ENCODE peak calls at places on chromosomes 2 and 18, in six cellular contexts. One of them, this sample, is unnamed.

GRCh38 chr2:67604360-67604759 is 207.2 kb downstream of the ETAA1 start:
- DNase-seq in BE2C: no peak
- DNase-seq in astrocyte of the spinal cord: no peak
- DNase-seq in adrenal gland: no peak
- DNase-seq in neural crest cell: no peak
- DNase-seq in osteocyte: no peak
- DNase-seq in this sample: no peak

GRCh38 chr2:180077295-180077906 is 70.3 kb upstream of the CWC22 start:
- DNase-seq in BE2C: no peak
- DNase-seq in astrocyte of the spinal cord: peak
- DNase-seq in adrenal gland: no peak
- DNase-seq in neural crest cell: no peak
- DNase-seq in osteocyte: no peak
- DNase-seq in this sample: no peak

GRCh38 chr2:237714690-237715458 is 83.7 kb upstream of the RBM44 start:
- DNase-seq in BE2C: no peak
- DNase-seq in astrocyte of the spinal cord: peak
- DNase-seq in adrenal gland: no peak
- DNase-seq in neural crest cell: no peak
- DNase-seq in osteocyte: peak
- DNase-seq in this sample: peak

GRCh38 chr2:96251721-96252292 is 14.0 kb downstream of the TMEM127 start:
- DNase-seq in BE2C: peak
- DNase-seq in astrocyte of the spinal cord: peak
- DNase-seq in adrenal gland: peak
- DNase-seq in neural crest cell: peak
- DNase-seq in osteocyte: peak
- DNase-seq in this sample: peak

GRCh38 chr18:63258749-63259580 is 60.6 kb downstream of the BCL2 start:
- DNase-seq in BE2C: no peak
- DNase-seq in astrocyte of the spinal cord: no peak
- DNase-seq in adrenal gland: no peak
- DNase-seq in neural crest cell: no peak
- DNase-seq in osteocyte: no peak
- DNase-seq in this sample: no peak

GRCh38 chr2:169775354-169775753 is 23.3 kb upstream of the SSB start:
- DNase-seq in BE2C: no peak
- DNase-seq in astrocyte of the spinal cord: no peak
- DNase-seq in adrenal gland: no peak
- DNase-seq in neural crest cell: no peak
- DNase-seq in osteocyte: no peak
- DNase-seq in this sample: no peak

GRCh38 chr18:23570912-23571504 is 15.3 kb downstream of the NPC1 start:
- DNase-seq in BE2C: no peak
- DNase-seq in astrocyte of the spinal cord: no peak
- DNase-seq in adrenal gland: no peak
- DNase-seq in neural crest cell: no peak
- DNase-seq in osteocyte: peak
- DNase-seq in this sample: no peak

GRCh38 chr2:224190871-224191270 is 151.8 kb upstream of the SERPINE2 start:
- DNase-seq in BE2C: no peak
- DNase-seq in astrocyte of the spinal cord: no peak
- DNase-seq in adrenal gland: peak
- DNase-seq in neural crest cell: no peak
- DNase-seq in osteocyte: no peak
- DNase-seq in this sample: no peak

GRCh38 chr18:907880-908512 is 3.3 kb downstream of the ADCYAP1 start:
- DNase-seq in BE2C: no peak
- DNase-seq in astrocyte of the spinal cord: no peak
- DNase-seq in adrenal gland: no peak
- DNase-seq in neural crest cell: no peak
- DNase-seq in osteocyte: no peak
- DNase-seq in this sample: peak

GRCh38 chr2:25339791-25340339 is 1.9 kb downstream of the DNMT3A start:
- DNase-seq in BE2C: peak
- DNase-seq in astrocyte of the spinal cord: no peak
- DNase-seq in adrenal gland: peak
- DNase-seq in neural crest cell: no peak
- DNase-seq in osteocyte: no peak
- DNase-seq in this sample: peak

GRCh38 chr2:113940891-113941290 is 51.0 kb downstream of the ACTR3 start:
- DNase-seq in BE2C: no peak
- DNase-seq in astrocyte of the spinal cord: no peak
- DNase-seq in adrenal gland: no peak
- DNase-seq in neural crest cell: no peak
- DNase-seq in osteocyte: no peak
- DNase-seq in this sample: no peak

GRCh38 chr2:64975232-64975791 is 13.9 kb upstream of the SLC1A4 start:
- DNase-seq in BE2C: no peak
- DNase-seq in astrocyte of the spinal cord: peak
- DNase-seq in adrenal gland: peak
- DNase-seq in neural crest cell: no peak
- DNase-seq in osteocyte: no peak
- DNase-seq in this sample: no peak

GRCh38 chr18:10230072-10230471 is 224.4 kb upstream of the APCDD1 start:
- DNase-seq in BE2C: peak
- DNase-seq in astrocyte of the spinal cord: peak
- DNase-seq in adrenal gland: peak
- DNase-seq in neural crest cell: no peak
- DNase-seq in osteocyte: no peak
- DNase-seq in this sample: no peak

GRCh38 chr2:139018252-139018651 is 238.1 kb upstream of the NXPH2 start:
- DNase-seq in BE2C: no peak
- DNase-seq in astrocyte of the spinal cord: no peak
- DNase-seq in adrenal gland: no peak
- DNase-seq in neural crest cell: no peak
- DNase-seq in osteocyte: no peak
- DNase-seq in this sample: no peak
- TF ChIP-seq CTCF in BE2C: no peak
- TF ChIP-seq CTCF in astrocyte of the spinal cord: no peak
- TF ChIP-seq CTCF in adrenal gland: no peak
- TF ChIP-seq CTCF in neural crest cell: no peak
- TF ChIP-seq CTCF in osteocyte: no peak
- TF ChIP-seq CTCF in this sample: no peak

DNA sequence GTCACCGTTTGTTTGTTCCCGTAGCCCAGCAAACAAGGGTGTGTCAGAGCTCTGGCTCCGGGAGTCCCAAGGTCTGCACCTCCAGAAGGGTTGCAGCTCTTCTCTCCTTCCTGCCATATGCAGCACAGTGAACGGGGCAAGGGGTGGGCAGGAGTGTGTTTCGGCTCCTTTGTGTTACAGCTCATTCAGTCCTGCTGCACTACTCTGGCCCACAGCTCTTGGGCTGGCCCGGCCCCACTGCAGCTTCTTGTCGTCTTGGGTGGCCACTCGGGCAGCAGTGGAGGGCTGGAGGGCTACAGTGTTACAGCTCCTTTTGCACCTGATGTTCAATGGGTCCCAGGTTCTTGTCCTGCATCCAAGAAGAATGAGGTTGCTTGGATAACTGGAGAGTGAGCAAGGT is 408.3 kb downstream of the DCC start:
- DNase-seq in BE2C: no peak
- DNase-seq in astrocyte of the spinal cord: no peak
- DNase-seq in adrenal gland: no peak
- DNase-seq in neural crest cell: no peak
- DNase-seq in osteocyte: no peak
- DNase-seq in this sample: no peak
- TF ChIP-seq CTCF in BE2C: no peak
- TF ChIP-seq CTCF in astrocyte of the spinal cord: no peak
- TF ChIP-seq CTCF in adrenal gland: no peak
- TF ChIP-seq CTCF in neural crest cell: no peak
- TF ChIP-seq CTCF in osteocyte: no peak
- TF ChIP-seq CTCF in this sample: no peak

GRCh38 chr18:2854871-2855270 is 8.1 kb downstream of the EMILIN2 start:
- DNase-seq in BE2C: no peak
- DNase-seq in astrocyte of the spinal cord: no peak
- DNase-seq in adrenal gland: no peak
- DNase-seq in neural crest cell: no peak
- DNase-seq in osteocyte: no peak
- DNase-seq in this sample: no peak

GRCh38 chr18:2853926-2854664 is 7.3 kb downstream of the EMILIN2 start:
- DNase-seq in BE2C: no peak
- DNase-seq in astrocyte of the spinal cord: no peak
- DNase-seq in adrenal gland: no peak
- DNase-seq in neural crest cell: no peak
- DNase-seq in osteocyte: no peak
- DNase-seq in this sample: no peak

GRCh38 chr18:2856499-2856898 is 9.7 kb downstream of the EMILIN2 start:
- DNase-seq in BE2C: no peak
- DNase-seq in astrocyte of the spinal cord: no peak
- DNase-seq in adrenal gland: no peak
- DNase-seq in neural crest cell: no peak
- DNase-seq in osteocyte: no peak
- DNase-seq in this sample: no peak

GRCh38 chr18:2857491-2858063 is 10.8 kb downstream of the EMILIN2 start:
- DNase-seq in BE2C: no peak
- DNase-seq in astrocyte of the spinal cord: peak
- DNase-seq in adrenal gland: peak
- DNase-seq in neural crest cell: no peak
- DNase-seq in osteocyte: peak
- DNase-seq in this sample: no peak

DNA sequence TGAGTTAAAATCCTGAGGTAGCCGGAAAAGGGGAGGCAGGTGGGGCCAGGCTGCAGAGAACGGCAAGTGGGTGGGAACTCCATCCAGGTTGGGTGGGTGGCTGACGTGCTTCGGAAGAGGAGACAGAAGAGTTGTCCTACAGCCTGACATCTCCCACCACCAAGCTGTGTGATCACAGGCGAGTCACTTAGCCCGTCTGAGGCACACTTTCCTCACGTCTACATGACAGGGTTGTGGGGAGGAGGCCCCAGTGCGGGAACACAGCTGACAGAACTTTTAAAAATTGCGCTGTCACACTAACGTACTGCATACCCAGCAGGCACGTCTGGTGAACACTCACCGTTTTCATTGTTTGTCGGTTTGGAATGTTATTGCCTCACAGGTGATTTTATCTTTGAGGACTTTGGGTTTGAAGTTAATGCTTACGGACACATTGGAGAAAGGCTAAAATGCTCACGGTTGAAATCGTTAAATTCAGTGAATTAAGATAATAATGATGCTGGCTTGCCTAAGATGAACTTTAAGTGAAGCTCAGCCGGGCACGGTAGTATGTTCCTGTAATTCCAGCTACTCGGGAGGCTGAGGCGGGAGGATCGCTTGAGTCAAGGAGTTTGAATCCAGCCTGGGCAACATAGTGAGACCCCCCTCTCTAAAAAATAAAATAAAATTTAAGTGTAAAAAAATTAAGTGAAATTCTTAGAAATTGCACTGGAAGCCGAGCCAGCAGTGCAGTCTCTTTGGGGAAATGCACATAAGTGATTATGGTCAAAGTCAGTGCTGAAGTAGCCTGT is 8.9 kb downstream of the EMILIN2 start:
- DNase-seq in BE2C: no peak
- DNase-seq in astrocyte of the spinal cord: no peak
- DNase-seq in adrenal gland: no peak
- DNase-seq in neural crest cell: no peak
- DNase-seq in osteocyte: peak
- DNase-seq in this sample: no peak
- TF ChIP-seq CTCF in BE2C: no peak
- TF ChIP-seq CTCF in astrocyte of the spinal cord: no peak
- TF ChIP-seq CTCF in adrenal gland: no peak
- TF ChIP-seq CTCF in neural crest cell: no peak
- TF ChIP-seq CTCF in osteocyte: no peak
- TF ChIP-seq CTCF in this sample: no peak

GRCh38 chr2:148640767-148641166 is 3.8 kb upstream of the EPC2 start:
- DNase-seq in BE2C: no peak
- DNase-seq in astrocyte of the spinal cord: peak
- DNase-seq in adrenal gland: no peak
- DNase-seq in neural crest cell: no peak
- DNase-seq in osteocyte: no peak
- DNase-seq in this sample: no peak
- TF ChIP-seq CTCF in BE2C: no peak
- TF ChIP-seq CTCF in astrocyte of the spinal cord: peak
- TF ChIP-seq CTCF in adrenal gland: peak
- TF ChIP-seq CTCF in neural crest cell: no peak
- TF ChIP-seq CTCF in osteocyte: no peak
- TF ChIP-seq CTCF in this sample: no peak

GRCh38 chr2:85591563-85591962 is 4.0 kb upstream of the RNF181 start:
- DNase-seq in BE2C: no peak
- DNase-seq in astrocyte of the spinal cord: no peak
- DNase-seq in adrenal gland: no peak
- DNase-seq in neural crest cell: no peak
- DNase-seq in osteocyte: no peak
- DNase-seq in this sample: no peak

GRCh38 chr2:85590950-85591349 is 4.6 kb upstream of the RNF181 start:
- DNase-seq in BE2C: no peak
- DNase-seq in astrocyte of the spinal cord: no peak
- DNase-seq in adrenal gland: no peak
- DNase-seq in neural crest cell: no peak
- DNase-seq in osteocyte: no peak
- DNase-seq in this sample: no peak

GRCh38 chr2:85595378-85596232 is at the start of gene RNF181:
- DNase-seq in BE2C: peak
- DNase-seq in astrocyte of the spinal cord: peak
- DNase-seq in adrenal gland: peak
- DNase-seq in neural crest cell: peak
- DNase-seq in osteocyte: peak
- DNase-seq in this sample: peak

GRCh38 chr2:85594715-85595377 is 699 bp upstream of the RNF181 start:
- DNase-seq in BE2C: no peak
- DNase-seq in astrocyte of the spinal cord: no peak
- DNase-seq in adrenal gland: no peak
- DNase-seq in neural crest cell: no peak
- DNase-seq in osteocyte: no peak
- DNase-seq in this sample: no peak

DNA sequence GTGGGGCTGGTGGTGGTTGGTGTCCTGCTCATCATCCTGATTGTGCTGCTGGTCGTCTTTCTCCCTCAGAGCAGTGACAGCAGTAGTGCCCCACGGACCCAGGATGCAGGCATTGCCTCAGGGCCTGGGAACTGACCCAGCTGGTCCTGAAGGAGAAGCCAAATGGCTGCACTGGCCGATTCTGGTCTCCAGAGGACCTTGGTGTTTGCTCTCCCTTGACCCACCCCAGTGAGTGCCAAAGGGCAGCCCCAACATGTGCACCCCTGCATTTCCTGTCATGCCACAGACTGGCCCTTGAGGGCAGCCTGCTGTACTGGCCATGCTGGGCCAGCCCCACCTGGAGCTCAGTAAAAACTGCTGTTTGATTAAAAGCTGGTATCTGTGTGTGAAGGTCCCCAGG is 2.5 kb upstream of the RNF181 start:
- DNase-seq in BE2C: no peak
- DNase-seq in astrocyte of the spinal cord: no peak
- DNase-seq in adrenal gland: no peak
- DNase-seq in neural crest cell: no peak
- DNase-seq in osteocyte: no peak
- DNase-seq in this sample: no peak
- TF ChIP-seq CTCF in BE2C: no peak
- TF ChIP-seq CTCF in astrocyte of the spinal cord: no peak
- TF ChIP-seq CTCF in adrenal gland: no peak
- TF ChIP-seq CTCF in neural crest cell: no peak
- TF ChIP-seq CTCF in osteocyte: no peak
- TF ChIP-seq CTCF in this sample: no peak

GRCh38 chr2:205848601-205849000 is 166.3 kb downstream of the NRP2 start:
- DNase-seq in BE2C: no peak
- DNase-seq in astrocyte of the spinal cord: no peak
- DNase-seq in adrenal gland: no peak
- DNase-seq in neural crest cell: no peak
- DNase-seq in osteocyte: no peak
- DNase-seq in this sample: no peak
- TF ChIP-seq CTCF in BE2C: no peak
- TF ChIP-seq CTCF in astrocyte of the spinal cord: no peak
- TF ChIP-seq CTCF in adrenal gland: no peak
- TF ChIP-seq CTCF in neural crest cell: no peak
- TF ChIP-seq CTCF in osteocyte: no peak
- TF ChIP-seq CTCF in this sample: no peak